ENCODE peak calls at places on chromosome 10, in six cellular contexts. One of them, this sample, is unnamed.

GRCh38 chr10:124252097-124252715 is 158.8 kb upstream of the CHST15 start:
- DNase-seq in pancreas: no peak
- DNase-seq in lower leg skin: no peak
- DNase-seq in suprapubic skin: no peak
- DNase-seq in GM12865: no peak
- DNase-seq in A549: no peak
- DNase-seq in this sample: no peak

GRCh38 chr10:75103881-75104686 is 7.4 kb upstream of the SAMD8 start:
- DNase-seq in suprapubic skin: peak; percentile 60
- DNase-seq in GM12865: no peak
- DNase-seq in A549: no peak
- DNase-seq in lower leg skin: no peak
- DNase-seq in pancreas: no peak
- DNase-seq in this sample: no peak

GRCh38 chr10:129552119-129552518 is 85.1 kb downstream of the MGMT start:
- DNase-seq in suprapubic skin: no peak
- DNase-seq in lower leg skin: no peak
- DNase-seq in A549: no peak
- DNase-seq in pancreas: peak; percentile 55
- DNase-seq in GM12865: peak; percentile 15
- DNase-seq in this sample: no peak

GRCh38 chr10:80569131-80569895 is 31.6 kb downstream of the SH2D4B start:
- DNase-seq in lower leg skin: no peak
- DNase-seq in suprapubic skin: no peak
- DNase-seq in GM12865: no peak
- DNase-seq in pancreas: no peak
- DNase-seq in A549: no peak
- DNase-seq in this sample: no peak

GRCh38 chr10:46528171-46528671 is 28.2 kb downstream of the GPRIN2 start:
- DNase-seq in lower leg skin: no peak
- DNase-seq in pancreas: peak; percentile 70
- DNase-seq in GM12865: no peak
- DNase-seq in A549: no peak
- DNase-seq in suprapubic skin: peak; percentile 66
- DNase-seq in this sample: peak; percentile 27

GRCh38 chr10:28580825-28581224 is 47.9 kb downstream of the WAC start:
- DNase-seq in lower leg skin: no peak
- DNase-seq in A549: no peak
- DNase-seq in GM12865: no peak
- DNase-seq in suprapubic skin: no peak
- DNase-seq in pancreas: no peak
- DNase-seq in this sample: no peak

GRCh38 chr10:125159932-125160855 is at the start of gene CTBP2:
- DNase-seq in lower leg skin: no peak
- DNase-seq in A549: peak; percentile 56
- DNase-seq in suprapubic skin: peak; percentile 73
- DNase-seq in pancreas: peak; percentile 77
- DNase-seq in GM12865: no peak
- DNase-seq in this sample: peak; percentile 68

GRCh38 chr10:25849971-25850370 is 84.1 kb upstream of the MYO3A start:
- DNase-seq in pancreas: no peak
- DNase-seq in suprapubic skin: no peak
- DNase-seq in GM12865: no peak
- DNase-seq in lower leg skin: no peak
- DNase-seq in A549: no peak
- DNase-seq in this sample: no peak

GRCh38 chr10:6045600-6046457 is 16.3 kb downstream of the IL2RA start:
- DNase-seq in suprapubic skin: no peak
- DNase-seq in A549: no peak
- DNase-seq in lower leg skin: no peak
- DNase-seq in GM12865: no peak
- DNase-seq in pancreas: no peak
- DNase-seq in this sample: no peak

GRCh38 chr10:104441601-104442000 is 88.0 kb downstream of the CFAP58 start:
- DNase-seq in lower leg skin: no peak
- DNase-seq in GM12865: no peak
- DNase-seq in pancreas: no peak
- DNase-seq in suprapubic skin: no peak
- DNase-seq in A549: no peak
- DNase-seq in this sample: no peak

GRCh38 chr10:89887830-89888229 is 186.4 kb downstream of the KIF20B start:
- DNase-seq in GM12865: peak; percentile 40
- DNase-seq in suprapubic skin: no peak
- DNase-seq in A549: no peak
- DNase-seq in lower leg skin: no peak
- DNase-seq in pancreas: no peak
- DNase-seq in this sample: no peak

GRCh38 chr10:44063686-44064085 is 321.2 kb downstream of the CXCL12 start:
- DNase-seq in GM12865: no peak
- DNase-seq in pancreas: no peak
- DNase-seq in A549: no peak
- DNase-seq in lower leg skin: no peak
- DNase-seq in suprapubic skin: no peak
- DNase-seq in this sample: no peak

GRCh38 chr10:44619975-44620374 is 235.1 kb upstream of the CXCL12 start:
- DNase-seq in pancreas: no peak
- DNase-seq in suprapubic skin: no peak
- DNase-seq in A549: no peak
- DNase-seq in GM12865: no peak
- DNase-seq in lower leg skin: no peak
- DNase-seq in this sample: no peak

GRCh38 chr10:32985781-32986350 is 27.8 kb upstream of the ITGB1 start:
- DNase-seq in pancreas: no peak
- DNase-seq in GM12865: peak; percentile 21
- DNase-seq in suprapubic skin: no peak
- DNase-seq in A549: no peak
- DNase-seq in lower leg skin: no peak
- DNase-seq in this sample: no peak

GRCh38 chr10:19853839-19854238 is 37.6 kb downstream of the PLXDC2 start:
- DNase-seq in GM12865: no peak
- DNase-seq in lower leg skin: no peak
- DNase-seq in A549: no peak
- DNase-seq in pancreas: no peak
- DNase-seq in suprapubic skin: no peak
- DNase-seq in this sample: no peak

GRCh38 chr10:5284311-5285057 is 80.3 kb upstream of the UCN3 start:
- DNase-seq in GM12865: peak; percentile 46
- DNase-seq in lower leg skin: no peak
- DNase-seq in pancreas: no peak
- DNase-seq in A549: peak; percentile 77
- DNase-seq in suprapubic skin: no peak
- DNase-seq in this sample: no peak

GRCh38 chr10:74888947-74889661 is 62.7 kb downstream of the KAT6B start:
- DNase-seq in GM12865: no peak
- DNase-seq in A549: no peak
- DNase-seq in pancreas: no peak
- DNase-seq in suprapubic skin: no peak
- DNase-seq in lower leg skin: no peak
- DNase-seq in this sample: no peak

GRCh38 chr10:62098278-62099121 is 170.1 kb downstream of the RTKN2 start:
- DNase-seq in suprapubic skin: no peak
- DNase-seq in pancreas: no peak
- DNase-seq in A549: no peak
- DNase-seq in GM12865: no peak
- DNase-seq in lower leg skin: no peak
- DNase-seq in this sample: no peak

GRCh38 chr10:80046629-80047441 is 31.6 kb upstream of the TMEM254 start:
- DNase-seq in A549: peak; percentile 66
- DNase-seq in lower leg skin: peak; percentile 61
- DNase-seq in GM12865: peak; percentile 69
- DNase-seq in pancreas: peak; percentile 87
- DNase-seq in suprapubic skin: peak; percentile 79
- DNase-seq in this sample: peak; percentile 78

DNA sequence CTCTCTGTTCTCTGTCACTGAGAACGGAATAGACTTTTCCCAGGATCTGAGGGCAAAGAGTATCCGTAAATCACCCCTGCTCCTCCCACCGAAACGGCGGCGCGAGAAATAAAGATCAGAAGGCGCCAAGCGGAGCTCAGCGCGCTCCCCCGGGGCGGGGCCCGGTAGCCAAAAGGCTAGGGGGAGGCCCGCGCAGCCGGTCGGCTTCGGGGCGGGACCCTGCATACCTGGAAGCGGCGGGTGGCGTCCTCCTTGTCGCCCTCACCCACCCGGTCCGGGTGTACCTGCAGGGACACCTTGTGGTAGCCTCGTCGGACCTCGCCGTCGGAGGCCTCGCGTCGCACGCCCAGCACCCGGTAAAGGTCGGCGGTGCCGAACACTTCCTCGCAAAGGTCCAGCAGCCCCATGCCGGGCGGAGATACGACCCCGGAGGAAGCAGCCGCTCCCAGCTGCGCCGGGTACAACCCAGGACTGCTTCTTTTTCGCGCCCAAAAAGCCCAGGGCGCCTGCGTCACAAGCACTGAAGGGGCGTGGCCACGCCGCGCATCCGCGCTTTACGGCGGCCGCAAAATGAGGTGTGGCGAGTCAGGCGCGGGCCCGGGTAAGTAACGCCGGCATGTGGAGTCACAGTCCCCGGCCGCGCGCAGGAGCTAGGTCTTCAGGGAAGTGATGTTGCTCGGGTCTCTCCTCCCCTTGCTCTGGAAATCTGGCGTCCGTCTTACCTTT is at the start of gene DNAJC9:
- DNase-seq in pancreas: peak; percentile 98
- DNase-seq in GM12865: peak; percentile 98
- DNase-seq in lower leg skin: peak; percentile 96
- DNase-seq in suprapubic skin: peak; percentile 97
- DNase-seq in A549: peak; percentile 91
- DNase-seq in this sample: peak; percentile 100
- H3K4me3 ChIP-seq in pancreas: peak within 1 kb of the TSS; percentile 68
- H3K4me3 ChIP-seq in GM12865: peak within 1 kb of the TSS; percentile 96
- H3K4me3 ChIP-seq in lower leg skin: peak within 1 kb of the TSS; percentile 78
- H3K4me3 ChIP-seq in suprapubic skin: peak within 1 kb of the TSS; percentile 73
- H3K4me3 ChIP-seq in A549: peak within 1 kb of the TSS; percentile 78
- H3K4me3 ChIP-seq in this sample: peak within 1 kb of the TSS; percentile 61

DNA sequence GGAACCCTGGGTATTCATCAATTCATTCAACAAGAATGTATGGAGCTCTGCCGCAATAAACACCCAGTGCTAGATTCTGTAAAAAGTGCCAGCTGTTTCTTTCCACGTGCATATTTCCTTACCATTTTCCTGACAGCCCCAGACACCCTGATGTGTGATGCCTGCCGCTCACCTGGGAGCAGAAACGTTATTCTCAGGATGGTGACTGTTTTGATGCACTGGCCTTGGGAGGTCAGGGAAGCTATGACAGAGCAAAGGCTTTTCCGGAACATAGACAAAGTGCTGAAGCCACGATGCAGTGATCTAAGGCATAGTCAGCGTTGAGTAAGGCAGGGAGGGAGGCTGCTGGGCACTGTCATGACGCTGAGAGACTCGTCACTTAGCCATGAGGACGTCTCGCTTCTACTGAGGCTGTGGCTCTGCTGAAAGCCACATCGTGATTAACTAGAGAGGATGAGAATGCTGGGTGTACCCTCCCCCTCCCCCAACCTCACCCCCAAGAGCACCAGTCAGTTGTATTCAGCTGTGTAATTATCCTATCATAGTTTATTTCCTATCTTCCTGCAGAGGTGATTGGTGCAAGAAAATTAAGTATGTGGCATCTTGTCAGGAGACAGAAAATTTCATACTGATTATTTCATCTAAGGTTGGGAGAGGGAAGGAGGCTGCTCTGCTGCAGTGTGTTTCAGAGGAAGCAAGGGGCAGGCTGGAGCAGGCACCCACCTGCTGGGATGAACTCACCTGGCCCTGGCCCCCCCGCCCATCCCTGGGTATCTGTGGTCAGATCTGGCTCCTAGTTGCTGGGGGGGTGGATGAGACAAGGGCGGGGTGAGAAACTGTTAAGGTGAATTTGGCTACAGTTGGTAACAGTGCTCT is 48.8 kb upstream of the SMNDC1 start:
- DNase-seq in pancreas: no peak
- DNase-seq in suprapubic skin: no peak
- DNase-seq in lower leg skin: no peak
- DNase-seq in A549: peak; percentile 44
- DNase-seq in GM12865: no peak
- DNase-seq in this sample: peak; percentile 20
- H3K4me3 ChIP-seq in pancreas: no peak overlapping the region
- H3K4me3 ChIP-seq in suprapubic skin: no peak overlapping the region
- H3K4me3 ChIP-seq in lower leg skin: no peak overlapping the region
- H3K4me3 ChIP-seq in A549: no peak overlapping the region
- H3K4me3 ChIP-seq in GM12865: no peak overlapping the region
- H3K4me3 ChIP-seq in this sample: no peak overlapping the region

GRCh38 chr10:60239228-60239627 is 150.4 kb downstream of the ANK3 start:
- DNase-seq in pancreas: no peak
- DNase-seq in GM12865: no peak
- DNase-seq in suprapubic skin: no peak
- DNase-seq in A549: no peak
- DNase-seq in lower leg skin: no peak
- DNase-seq in this sample: no peak

GRCh38 chr10:60238408-60239100 is 151.1 kb downstream of the ANK3 start:
- DNase-seq in lower leg skin: no peak
- DNase-seq in GM12865: peak; percentile 60
- DNase-seq in A549: peak; percentile 13
- DNase-seq in suprapubic skin: no peak
- DNase-seq in pancreas: no peak
- DNase-seq in this sample: no peak

GRCh38 chr10:60235001-60235400 is 154.7 kb downstream of the ANK3 start:
- DNase-seq in GM12865: no peak
- DNase-seq in lower leg skin: no peak
- DNase-seq in pancreas: no peak
- DNase-seq in A549: no peak
- DNase-seq in suprapubic skin: no peak
- DNase-seq in this sample: no peak

GRCh38 chr10:60237977-60238376 is 151.7 kb downstream of the ANK3 start:
- DNase-seq in GM12865: peak; percentile 41
- DNase-seq in pancreas: no peak
- DNase-seq in suprapubic skin: no peak
- DNase-seq in lower leg skin: no peak
- DNase-seq in A549: no peak
- DNase-seq in this sample: no peak

DNA sequence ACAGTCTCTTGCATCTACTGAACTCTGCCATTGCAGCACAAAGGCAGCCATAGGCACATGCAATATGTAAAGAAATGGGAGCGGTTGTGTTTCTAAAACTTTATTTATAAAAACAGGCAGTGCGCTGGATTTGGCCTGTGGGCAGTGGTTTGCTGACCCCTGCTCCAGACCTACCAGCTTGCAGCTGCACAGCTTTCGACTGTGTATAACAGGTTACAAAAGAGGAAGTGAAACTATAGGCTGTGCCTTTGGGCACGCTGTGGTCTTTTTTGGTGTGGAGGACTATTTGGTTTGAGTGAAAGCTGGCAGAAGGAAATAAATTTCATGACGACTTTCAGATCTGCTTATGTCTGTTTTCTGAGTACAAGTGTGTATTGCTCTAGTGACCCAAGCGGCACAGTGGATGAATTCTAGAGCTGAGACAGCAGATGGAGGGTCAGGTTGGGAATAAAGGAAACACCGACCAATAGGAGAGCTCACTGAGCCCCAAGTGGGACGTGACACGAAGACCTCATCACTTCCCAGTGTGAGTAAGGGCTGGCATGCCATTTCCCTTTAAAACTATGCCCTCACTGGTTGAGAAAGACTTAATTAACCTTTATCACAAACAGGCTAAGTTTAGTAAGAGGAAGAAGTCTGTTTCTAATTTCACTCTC is 152.7 kb downstream of the ANK3 start:
- DNase-seq in GM12865: peak; percentile 92
- DNase-seq in suprapubic skin: no peak
- DNase-seq in A549: no peak
- DNase-seq in lower leg skin: peak; percentile 44
- DNase-seq in pancreas: no peak
- DNase-seq in this sample: peak; percentile 35
- H3K4me3 ChIP-seq in GM12865: no peak overlapping the region
- H3K4me3 ChIP-seq in suprapubic skin: no peak overlapping the region
- H3K4me3 ChIP-seq in A549: no peak overlapping the region
- H3K4me3 ChIP-seq in lower leg skin: no peak overlapping the region
- H3K4me3 ChIP-seq in pancreas: no peak overlapping the region
- H3K4me3 ChIP-seq in this sample: no peak overlapping the region

GRCh38 chr10:132415255-132415654 is 18.3 kb downstream of the PWWP2B start:
- DNase-seq in GM12865: no peak
- DNase-seq in A549: no peak
- DNase-seq in pancreas: no peak
- DNase-seq in lower leg skin: no peak
- DNase-seq in suprapubic skin: no peak
- DNase-seq in this sample: no peak
- H3K4me3 ChIP-seq in GM12865: no peak overlapping the region
- H3K4me3 ChIP-seq in A549: no peak overlapping the region
- H3K4me3 ChIP-seq in pancreas: no peak overlapping the region
- H3K4me3 ChIP-seq in lower leg skin: no peak overlapping the region
- H3K4me3 ChIP-seq in suprapubic skin: no peak overlapping the region
- H3K4me3 ChIP-seq in this sample: no peak overlapping the region

This sample was measured in mucosa of descending colon.